ENCODE peak calls at places on chromosomes 7 and 10, in seven cellular contexts. J is ovary, C is lower lobe of right lung, B is tibial artery, A is lung, P is K562, L is HCT116. G is an unnamed sample. For H3K36me3, the result is how much of the 10 kb centered on the place peaks cover.

GRCh38 chr10:22258471-22258870 is 40.7 kb upstream of the EBLN1 start:
- DNase-seq in J (no peak), C (no peak), B (no peak), A (no peak), P (no peak), L (no peak), G (no peak)

GRCh38 chr10:20776384-20776783 is 120.7 kb downstream of the NEBL start:
- DNase-seq in J (no peak), C (no peak), B (no peak), A (no peak), P (no peak), L (no peak), G (no peak)

GRCh38 chr10:124378817-124379510 is 39.8 kb downstream of the OAT start:
- DNase-seq in J (no peak), C (no peak), B (no peak), A (peak), P (no peak), L (peak), G (no peak)

GRCh38 chr10:29957887-29958330 is 101.5 kb downstream of the JCAD start:
- DNase-seq in J (peak), C (peak), B (peak), A (peak), P (no peak), L (no peak), G (peak)

GRCh38 chr10:97888641-97889262 is 39.1 kb downstream of the GOLGA7B start:
- DNase-seq in J (no peak), C (peak), B (no peak), A (peak), P (no peak), L (peak), G (peak)

GRCh38 chr7:101114492-101114891 is 12.4 kb upstream of the SERPINE1 start:
- DNase-seq in J (no peak), C (no peak), B (no peak), A (no peak), P (no peak), L (no peak), G (no peak)

GRCh38 chr7:150479023-150479716 is 28.7 kb downstream of the GIMAP8 start:
- DNase-seq in J (no peak), C (no peak), B (no peak), A (no peak), P (no peak), L (no peak), G (no peak)

GRCh38 chr7:134712196-134712595 is 65.5 kb downstream of the BPGM start:
- DNase-seq in J (no peak), C (no peak), B (no peak), A (no peak), P (no peak), L (no peak), G (no peak)

GRCh38 chr10:11403116-11403515 is 208.3 kb downstream of the USP6NL start:
- DNase-seq in J (no peak), C (no peak), B (no peak), A (no peak), P (no peak), L (no peak), G (no peak)

GRCh38 chr7:5428470-5429252 is 5.0 kb upstream of the TNRC18 start:
- DNase-seq in J (peak), C (peak), B (peak), A (peak), P (peak), L (no peak), G (no peak)

GRCh38 chr7:98907570-98907969 is 29.2 kb downstream of the TRRAP start:
- DNase-seq in J (no peak), C (no peak), B (no peak), A (no peak), P (no peak), L (no peak), G (no peak)

GRCh38 chr7:98900815-98901214 is 22.5 kb downstream of the TRRAP start:
- DNase-seq in J (no peak), C (no peak), B (no peak), A (no peak), P (no peak), L (no peak), G (no peak)

GRCh38 chr7:98902523-98902922 is 24.2 kb downstream of the TRRAP start:
- DNase-seq in J (no peak), C (no peak), B (no peak), A (no peak), P (no peak), L (no peak), G (no peak)

GRCh38 chr7:98899816-98900215 is 21.5 kb downstream of the TRRAP start:
- DNase-seq in J (no peak), C (no peak), B (no peak), A (no peak), P (no peak), L (no peak), G (no peak)

GRCh38 chr7:98903246-98903645 is 24.9 kb downstream of the TRRAP start:
- DNase-seq in J (no peak), C (no peak), B (no peak), A (no peak), P (no peak), L (no peak), G (no peak)
- H3K36me3 ChIP-seq in J (under half), C (half or more), B (half or more), A (under half), P (half or more), L (half or more), G (under half)

GRCh38 chr7:151696738-151697514 is 177.2 kb upstream of the RHEB start:
- DNase-seq in J (no peak), C (no peak), B (no peak), A (no peak), P (no peak), L (no peak), G (no peak)
- TF ChIP-seq CTCF in J (no peak), C (no peak), B (no peak), A (no peak), P (no peak), L (no peak), G (no peak)

GRCh38 chr10:121501796-121502195 is 96.4 kb downstream of the FGFR2 start:
- DNase-seq in J (no peak), C (no peak), B (no peak), A (no peak), P (no peak), L (no peak), G (no peak)
- H3K36me3 ChIP-seq in J (under half), C (under half), B (under half), A (under half), P (under half), L (under half), G (under half)

GRCh38 chr10:131899695-131900349 is 986 bp upstream of the PPP2R2D start:
- DNase-seq in J (peak), C (no peak), B (no peak), A (no peak), P (no peak), L (no peak), G (no peak)
- TF ChIP-seq CTCF in J (peak), C (no peak), B (peak), A (no peak), P (no peak), L (peak), G (peak)

DNA sequence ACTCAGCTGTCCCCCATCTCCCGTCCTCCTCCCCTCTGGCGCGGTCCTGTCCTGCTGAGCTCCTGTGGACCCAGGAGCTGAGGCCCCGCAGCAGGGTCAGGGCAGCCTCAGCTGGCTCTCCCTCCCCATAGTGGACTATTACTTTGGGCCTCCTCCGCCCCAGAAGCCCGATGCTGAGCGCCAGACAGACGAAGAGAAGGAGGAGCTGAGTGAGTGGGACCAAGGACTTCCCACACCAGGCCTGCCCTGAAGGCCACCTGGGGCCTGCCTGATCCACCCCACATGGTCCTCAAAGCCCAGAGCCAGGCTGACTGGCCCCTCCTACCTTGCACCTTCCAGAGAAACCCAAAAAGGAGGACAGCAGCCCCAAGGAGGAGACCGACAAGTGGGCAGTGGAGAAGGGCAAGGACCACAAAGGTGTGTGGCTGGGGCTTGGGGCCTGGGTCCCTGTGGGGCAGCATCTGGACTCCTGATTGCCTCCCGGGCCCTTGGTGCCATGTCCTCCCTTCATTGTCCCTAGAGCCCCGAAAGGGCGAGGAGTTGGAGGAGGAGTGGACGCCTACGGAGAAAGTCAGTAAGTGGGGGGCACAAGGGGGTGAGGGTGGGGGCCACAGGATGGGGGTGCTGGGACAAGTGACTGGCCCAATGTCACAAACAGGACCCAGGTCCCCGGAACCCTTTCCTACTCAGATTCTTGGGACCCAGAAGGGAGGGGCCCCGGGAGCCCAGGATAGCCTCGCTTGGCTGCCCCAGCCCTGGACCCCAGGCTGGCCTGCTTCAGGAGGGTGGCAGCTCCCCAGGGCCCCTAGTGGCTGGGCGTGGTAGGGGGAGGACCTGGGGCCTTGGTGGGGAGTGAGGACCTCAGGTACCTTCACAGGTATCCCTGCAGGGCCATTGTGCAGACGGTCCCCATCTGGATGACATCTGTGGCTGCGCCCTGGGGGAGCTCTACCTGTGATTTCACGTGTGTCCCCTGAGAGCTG is 4.9 kb downstream of the AEBP1 start:
- DNase-seq in J (no peak), C (no peak), B (no peak), A (no peak), P (no peak), L (no peak), G (no peak)
- H3K36me3 ChIP-seq in J (under half), C (half or more), B (half or more), A (under half), P (under half), L (under half), G (under half)